ENCODE peak calls at places on chromosomes 16 and 17, in seven cellular contexts. One of them, this sample, is unnamed.

GRCh38 chr17:46777943-46778915 is 40.3 kb downstream of the WNT3 start:
- DNase-seq in heart right ventricle: no peak
- DNase-seq in hypothalamus: no peak
- DNase-seq in progenitor cell of endocrine pancreas: no peak
- DNase-seq in GM18507: no peak
- DNase-seq in right atrium auricular region: no peak
- DNase-seq in germinal center: no peak
- DNase-seq in this sample: no peak

GRCh38 chr17:29049541-29050150 is 6.7 kb downstream of the PIPOX start:
- DNase-seq in heart right ventricle: no peak
- DNase-seq in germinal center: no peak
- DNase-seq in right atrium auricular region: no peak
- DNase-seq in GM18507: no peak
- DNase-seq in hypothalamus: no peak
- DNase-seq in progenitor cell of endocrine pancreas: no peak
- DNase-seq in this sample: no peak

GRCh38 chr16:87919681-87919994 is 16.7 kb downstream of the CA5A start:
- DNase-seq in right atrium auricular region: no peak
- DNase-seq in heart right ventricle: no peak
- DNase-seq in progenitor cell of endocrine pancreas: no peak
- DNase-seq in GM18507: no peak
- DNase-seq in hypothalamus: no peak
- DNase-seq in germinal center: no peak
- DNase-seq in this sample: no peak

GRCh38 chr16:14194706-14195105 is 123.6 kb downstream of the MRTFB start:
- DNase-seq in heart right ventricle: no peak
- DNase-seq in germinal center: no peak
- DNase-seq in progenitor cell of endocrine pancreas: no peak
- DNase-seq in right atrium auricular region: no peak
- DNase-seq in GM18507: no peak
- DNase-seq in hypothalamus: no peak
- DNase-seq in this sample: no peak

GRCh38 chr16:87762071-87762571 is 3.7 kb downstream of the KLHDC4 start:
- DNase-seq in right atrium auricular region: no peak
- DNase-seq in germinal center: no peak
- DNase-seq in hypothalamus: no peak
- DNase-seq in progenitor cell of endocrine pancreas: no peak
- DNase-seq in GM18507: no peak
- DNase-seq in heart right ventricle: no peak
- DNase-seq in this sample: no peak

GRCh38 chr17:33647976-33648375 is 354.9 kb upstream of the ASIC2 start:
- DNase-seq in germinal center: peak; percentile 10
- DNase-seq in progenitor cell of endocrine pancreas: no peak
- DNase-seq in GM18507: no peak
- DNase-seq in right atrium auricular region: no peak
- DNase-seq in hypothalamus: no peak
- DNase-seq in heart right ventricle: no peak
- DNase-seq in this sample: no peak

GRCh38 chr16:87160752-87161337 is 156.3 kb downstream of the C16orf95 start:
- DNase-seq in heart right ventricle: no peak
- DNase-seq in germinal center: no peak
- DNase-seq in progenitor cell of endocrine pancreas: no peak
- DNase-seq in GM18507: no peak
- DNase-seq in hypothalamus: no peak
- DNase-seq in right atrium auricular region: no peak
- DNase-seq in this sample: no peak

GRCh38 chr17:40485851-40486512 is 15.4 kb downstream of the TNS4 start:
- DNase-seq in right atrium auricular region: peak; percentile 85
- DNase-seq in heart right ventricle: no peak
- DNase-seq in germinal center: no peak
- DNase-seq in GM18507: no peak
- DNase-seq in progenitor cell of endocrine pancreas: no peak
- DNase-seq in hypothalamus: no peak
- DNase-seq in this sample: peak; percentile 89

GRCh38 chr16:79797486-79797885 is 196.9 kb upstream of the MAF start:
- DNase-seq in hypothalamus: no peak
- DNase-seq in GM18507: no peak
- DNase-seq in heart right ventricle: no peak
- DNase-seq in germinal center: no peak
- DNase-seq in progenitor cell of endocrine pancreas: no peak
- DNase-seq in right atrium auricular region: no peak
- DNase-seq in this sample: no peak

GRCh38 chr17:44010966-44011647 is 3.7 kb downstream of the TMEM101 start:
- DNase-seq in heart right ventricle: no peak
- DNase-seq in hypothalamus: no peak
- DNase-seq in germinal center: no peak
- DNase-seq in right atrium auricular region: no peak
- DNase-seq in GM18507: no peak
- DNase-seq in progenitor cell of endocrine pancreas: no peak
- DNase-seq in this sample: no peak

GRCh38 chr17:15181333-15181732 is 83.8 kb downstream of the PMP22 start:
- DNase-seq in hypothalamus: no peak
- DNase-seq in right atrium auricular region: no peak
- DNase-seq in germinal center: no peak
- DNase-seq in heart right ventricle: no peak
- DNase-seq in GM18507: no peak
- DNase-seq in progenitor cell of endocrine pancreas: no peak
- DNase-seq in this sample: no peak

This sample was measured in Caki2.